ENCODE peak calls at places on chromosomes 11 and 22, in eight cellular contexts. X is stomach, F is psoas muscle, P is body of pancreas, A is GM23338, Y is kidney, O is H1, V is cardiac muscle cell. M is an unnamed sample.

GRCh38 chr11:66371627-66372415 is at the start of gene SLC29A2:
- DNase-seq in X (peak; percentile 88), F (peak; percentile 87), P (peak; percentile 87), A (peak; percentile 98), Y (peak; percentile 96), O (peak; percentile 92), V (peak; percentile 96), M (peak; percentile 86)

GRCh38 chr11:2797181-2797711 is 88.3 kb downstream of the CDKN1C start:
- DNase-seq in X (peak; percentile 19), F (peak; percentile 46), P (peak; percentile 9), A (no peak), Y (peak; percentile 65), O (no peak), V (no peak), M (no peak)

GRCh38 chr11:119359365-119360229 is 13.1 kb upstream of the MFRP start:
- DNase-seq in X (no peak), F (peak; percentile 38), P (no peak), A (no peak), Y (peak; percentile 61), O (no peak), V (no peak), M (no peak)

GRCh38 chr11:67389477-67389876 is 2.3 kb upstream of the RAD9A start:
- DNase-seq in X (peak; percentile 67), F (no peak), P (peak; percentile 56), A (peak; percentile 80), Y (no peak), O (no peak), V (peak; percentile 65), M (no peak)

GRCh38 chr22:32803020-32803758 is 1.7 kb downstream of the TIMP3 start:
- DNase-seq in X (no peak), F (peak; percentile 55), P (no peak), A (no peak), Y (no peak), O (no peak), V (no peak), M (no peak)

GRCh38 chr22:50301581-50301991 is 5.9 kb downstream of the PLXNB2 start:
- DNase-seq in X (peak; percentile 35), F (no peak), P (no peak), A (no peak), Y (no peak), O (no peak), V (no peak), M (no peak)

GRCh38 chr11:70703141-70704052 is 305.1 kb downstream of the CTTN start:
- DNase-seq in X (no peak), F (peak; percentile 21), P (peak; percentile 80), A (peak; percentile 70), Y (peak; percentile 52), O (no peak), V (no peak), M (no peak)

GRCh38 chr11:14317659-14318325 is 41.2 kb downstream of the RRAS2 start:
- DNase-seq in X (no peak), F (no peak), P (no peak), A (no peak), Y (no peak), O (no peak), V (no peak), M (no peak)

GRCh38 chr11:109051200-109051599 is 370.8 kb upstream of the C11orf87 start:
- DNase-seq in X (no peak), F (no peak), P (no peak), A (no peak), Y (no peak), O (no peak), V (no peak), M (no peak)

GRCh38 chr11:16177688-16178087 is 178.7 kb downstream of the SOX6 start:
- DNase-seq in X (no peak), F (no peak), P (no peak), A (peak; percentile 20), Y (no peak), O (no peak), V (no peak), M (no peak)

GRCh38 chr11:116199182-116199581 is 573.6 kb downstream of the BUD13 start:
- DNase-seq in X (no peak), F (no peak), P (no peak), A (no peak), Y (no peak), O (no peak), V (peak; percentile 37), M (no peak)

GRCh38 chr11:12473366-12473765 is 96.0 kb downstream of the PARVA start:
- DNase-seq in X (no peak), F (no peak), P (no peak), A (no peak), Y (no peak), O (no peak), V (no peak), M (no peak)

GRCh38 chr11:2760196-2760871 is 60.5 kb upstream of the KCNQ1OT1 start:
- DNase-seq in X (peak; percentile 23), F (no peak), P (peak; percentile 16), A (no peak), Y (peak; percentile 90), O (no peak), V (no peak), M (no peak)

GRCh38 chr22:35334010-35334409 is 34.3 kb downstream of the TOM1 start:
- DNase-seq in X (no peak), F (no peak), P (no peak), A (no peak), Y (no peak), O (no peak), V (no peak), M (no peak)

GRCh38 chr22:35333220-35333619 is 33.5 kb downstream of the TOM1 start:
- DNase-seq in X (no peak), F (no peak), P (no peak), A (no peak), Y (no peak), O (no peak), V (no peak), M (no peak)

GRCh38 chr22:35337932-35338331 is 38.2 kb downstream of the TOM1 start:
- DNase-seq in X (no peak), F (no peak), P (no peak), A (peak; percentile 54), Y (peak; percentile 37), O (no peak), V (no peak), M (no peak)

GRCh38 chr22:35335468-35335867 is 35.8 kb downstream of the TOM1 start:
- DNase-seq in X (no peak), F (no peak), P (no peak), A (no peak), Y (no peak), O (no peak), V (no peak), M (no peak)

DNA sequence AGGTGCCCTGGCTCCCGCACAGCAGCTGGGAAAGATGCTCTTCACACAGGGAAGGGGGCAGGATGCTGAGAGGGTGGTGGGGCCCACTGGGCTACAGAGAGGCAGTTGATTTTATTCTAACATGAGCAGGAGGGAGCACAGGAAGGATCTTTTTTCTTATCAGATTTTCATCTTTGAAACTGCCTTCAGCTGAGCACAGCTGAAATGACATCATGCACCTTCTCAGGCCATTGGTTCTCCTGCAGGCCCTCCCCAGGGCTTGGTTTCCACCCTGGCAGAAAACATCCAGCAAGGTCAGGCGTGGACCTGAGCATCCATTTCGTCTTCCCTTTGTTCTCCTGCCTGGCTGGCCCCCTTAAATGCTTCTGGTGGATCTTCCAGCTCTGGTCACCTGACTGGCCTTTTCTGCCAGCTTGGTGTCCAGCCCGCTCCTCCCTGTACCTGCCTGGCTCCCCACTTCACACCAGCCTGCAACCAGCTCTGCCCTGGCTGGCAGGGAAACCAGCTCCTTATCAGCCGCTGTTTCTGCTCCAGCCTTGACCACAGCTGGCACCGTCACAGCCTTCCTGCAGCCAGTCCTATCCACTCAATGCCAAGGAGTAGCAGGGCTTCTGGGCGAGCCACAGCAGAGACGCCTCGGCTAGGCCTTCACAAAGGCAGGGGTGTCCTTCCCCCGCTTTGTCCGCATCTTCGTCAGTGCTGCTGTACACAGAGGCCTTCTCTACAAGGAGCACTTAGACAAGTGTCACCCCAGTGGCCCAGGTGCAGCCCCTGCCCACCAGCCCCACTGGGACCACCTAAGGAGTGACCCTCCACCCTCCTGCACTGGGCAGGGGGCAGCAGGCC is 36.5 kb downstream of the TOM1 start:
- DNase-seq in X (peak; percentile 79), F (no peak), P (peak; percentile 89), A (no peak), Y (peak; percentile 67), O (no peak), V (no peak), M (no peak)
- H3K36me3 ChIP-seq in X (peaks cover 85% of the 10 kb centered on the region), F (peaks cover 9% of the 10 kb centered on the region), P (no peaks in the 10 kb centered on the region), A (no peaks in the 10 kb centered on the region), Y (peaks cover 64% of the 10 kb centered on the region), O (peaks cover 4% of the 10 kb centered on the region), V (peaks cover 25% of the 10 kb centered on the region), M (peaks cover 2% of the 10 kb centered on the region)

GRCh38 chr11:129657866-129658557 is 157.6 kb upstream of the TMEM45B start:
- DNase-seq in X (no peak), F (no peak), P (no peak), A (no peak), Y (no peak), O (no peak), V (peak; percentile 2), M (no peak)

GRCh38 chr11:129652828-129653227 is 162.8 kb upstream of the TMEM45B start:
- DNase-seq in X (no peak), F (no peak), P (no peak), A (no peak), Y (no peak), O (no peak), V (no peak), M (no peak)

GRCh38 chr11:129655247-129655832 is 160.3 kb upstream of the TMEM45B start:
- DNase-seq in X (no peak), F (no peak), P (no peak), A (no peak), Y (no peak), O (no peak), V (no peak), M (no peak)

DNA sequence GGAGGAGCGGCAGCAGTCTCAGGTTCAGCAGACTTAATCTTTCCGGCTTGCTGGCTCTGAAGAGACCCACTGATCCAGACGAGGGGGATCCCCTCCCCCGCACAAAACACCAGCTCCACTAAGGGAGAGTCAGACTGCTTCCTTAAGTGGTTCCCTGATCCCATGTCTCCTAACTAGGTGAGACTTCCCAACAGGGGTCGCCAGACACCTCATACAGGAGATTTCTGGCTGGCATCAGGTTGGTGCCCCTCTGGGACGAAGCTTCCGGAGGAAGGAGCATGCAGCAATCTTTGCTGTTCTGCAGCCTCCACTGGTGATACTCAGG is 157.1 kb upstream of the TMEM45B start:
- DNase-seq in X (no peak), F (no peak), P (no peak), A (peak; percentile 71), Y (no peak), O (peak; percentile 21), V (peak; percentile 0), M (no peak)
- TF ChIP-seq CTCF in X (no peak), F (no peak), P (no peak), A (peak; percentile 71), Y (no peak), O (peak; percentile 37), V (no peak), M (no peak)

DNA sequence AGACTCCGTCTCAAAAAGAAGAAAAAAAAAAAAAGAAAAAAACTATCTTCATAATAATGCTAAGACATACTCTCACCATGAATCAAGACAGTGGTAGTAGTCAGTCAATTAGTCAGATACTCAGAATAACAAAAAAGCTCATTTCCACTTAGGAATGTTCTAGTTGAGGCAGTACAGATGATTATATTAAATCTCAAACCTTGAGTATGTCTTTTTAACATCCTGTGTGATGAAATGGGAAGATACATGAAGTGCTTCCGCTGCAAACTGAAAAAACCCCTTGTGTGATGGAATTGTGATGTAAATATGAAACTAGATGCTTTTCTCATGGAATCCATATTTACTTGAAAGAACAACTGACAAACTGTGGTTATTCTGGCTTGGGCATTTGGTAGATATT is 13.7 kb downstream of the AMOTL1 start:
- DNase-seq in X (no peak), F (no peak), P (no peak), A (no peak), Y (no peak), O (no peak), V (no peak), M (no peak)
- H3K4me1 ChIP-seq in X (peaks cover 68% of the 10 kb centered on the region), F (peaks cover 87% of the 10 kb centered on the region), P (peaks cover 33% of the 10 kb centered on the region), A (peaks cover 37% of the 10 kb centered on the region), Y (no peaks in the 10 kb centered on the region), O (no peaks in the 10 kb centered on the region), V (no peaks in the 10 kb centered on the region), M (peaks cover 6% of the 10 kb centered on the region)

GRCh38 chr11:125982348-125982730 is 36.5 kb downstream of the VSIG10L2 start:
- DNase-seq in X (no peak), F (no peak), P (no peak), A (no peak), Y (no peak), O (no peak), V (no peak), M (no peak)
- H3K36me3 ChIP-seq in X (peaks cover 3% of the 10 kb centered on the region), F (no peaks in the 10 kb centered on the region), P (no peaks in the 10 kb centered on the region), A (peaks cover 6% of the 10 kb centered on the region), Y (no peaks in the 10 kb centered on the region), O (peaks cover 4% of the 10 kb centered on the region), V (no peaks in the 10 kb centered on the region), M (peaks cover 3% of the 10 kb centered on the region)

M was measured in lung.